ENCODE peak calls at places on chromosomes 5 and 9, in five cellular contexts. A is PC-3, L is HCT116, P is SK-N-SH, G is hepatocyte. B is an unnamed sample. For H3K4me1, the result is how much of the 10 kb centered on the place peaks cover.

GRCh38 chr5:68187268-68188055 is 28.1 kb upstream of the PIK3R1 start:
- DNase-seq in A (no peak), L (no peak), P (peak), G (peak), B (no peak)

GRCh38 chr5:141528401-141528984 is 39.6 kb downstream of the PCDHGC5 start:
- DNase-seq in A (no peak), L (no peak), P (no peak), G (no peak), B (no peak)

GRCh38 chr5:50606179-50606578 is 60.3 kb upstream of the PARP8 start:
- DNase-seq in A (no peak), L (no peak), P (no peak), G (no peak), B (no peak)

GRCh38 chr5:62720036-62720441 is 141.4 kb downstream of the LRRC70 start:
- DNase-seq in A (peak), L (peak), P (peak), G (peak), B (peak)

GRCh38 chr5:175201393-175201792 is 242.6 kb downstream of the DRD1 start:
- DNase-seq in A (no peak), L (no peak), P (no peak), G (no peak), B (no peak)

GRCh38 chr5:32098291-32098690 is 75.8 kb downstream of the GOLPH3 start:
- DNase-seq in A (no peak), L (no peak), P (peak), G (no peak), B (no peak)

GRCh38 chr5:162372265-162372664 is 304.7 kb downstream of the GABRG2 start:
- DNase-seq in A (no peak), L (no peak), P (no peak), G (no peak), B (no peak)

GRCh38 chr5:50958852-50959457 is 292.5 kb downstream of the PARP8 start:
- DNase-seq in A (peak), L (peak), P (peak), G (peak), B (peak)

GRCh38 chr9:4207881-4208615 is 91.8 kb downstream of the GLIS3 start:
- DNase-seq in A (no peak), L (no peak), P (no peak), G (no peak), B (no peak)

GRCh38 chr5:87009146-87009545 is 258.5 kb upstream of the RASA1 start:
- DNase-seq in A (no peak), L (no peak), P (no peak), G (no peak), B (no peak)

GRCh38 chr5:133691448-133691847 is 79.1 kb upstream of the FSTL4 start:
- DNase-seq in A (peak), L (no peak), P (no peak), G (no peak), B (no peak)

GRCh38 chr5:72956324-72957140 is 691 bp downstream of the FCHO2 start:
- DNase-seq in A (peak), L (no peak), P (peak), G (peak), B (peak)

GRCh38 chr5:57202811-57203210 is 29.0 kb downstream of the GPBP1 start:
- DNase-seq in A (no peak), L (no peak), P (no peak), G (no peak), B (no peak)

GRCh38 chr9:102185371-102185770 is 446.9 kb upstream of the GRIN3A start:
- DNase-seq in A (no peak), L (no peak), P (no peak), G (no peak), B (no peak)

GRCh38 chr5:2797981-2798380 is 46.5 kb upstream of the IRX2 start:
- DNase-seq in A (peak), L (no peak), P (no peak), G (no peak), B (no peak)

GRCh38 chr5:55903121-55903701 is 52.1 kb downstream of the IL31RA start:
- DNase-seq in A (no peak), L (no peak), P (no peak), G (no peak), B (no peak)

DNA sequence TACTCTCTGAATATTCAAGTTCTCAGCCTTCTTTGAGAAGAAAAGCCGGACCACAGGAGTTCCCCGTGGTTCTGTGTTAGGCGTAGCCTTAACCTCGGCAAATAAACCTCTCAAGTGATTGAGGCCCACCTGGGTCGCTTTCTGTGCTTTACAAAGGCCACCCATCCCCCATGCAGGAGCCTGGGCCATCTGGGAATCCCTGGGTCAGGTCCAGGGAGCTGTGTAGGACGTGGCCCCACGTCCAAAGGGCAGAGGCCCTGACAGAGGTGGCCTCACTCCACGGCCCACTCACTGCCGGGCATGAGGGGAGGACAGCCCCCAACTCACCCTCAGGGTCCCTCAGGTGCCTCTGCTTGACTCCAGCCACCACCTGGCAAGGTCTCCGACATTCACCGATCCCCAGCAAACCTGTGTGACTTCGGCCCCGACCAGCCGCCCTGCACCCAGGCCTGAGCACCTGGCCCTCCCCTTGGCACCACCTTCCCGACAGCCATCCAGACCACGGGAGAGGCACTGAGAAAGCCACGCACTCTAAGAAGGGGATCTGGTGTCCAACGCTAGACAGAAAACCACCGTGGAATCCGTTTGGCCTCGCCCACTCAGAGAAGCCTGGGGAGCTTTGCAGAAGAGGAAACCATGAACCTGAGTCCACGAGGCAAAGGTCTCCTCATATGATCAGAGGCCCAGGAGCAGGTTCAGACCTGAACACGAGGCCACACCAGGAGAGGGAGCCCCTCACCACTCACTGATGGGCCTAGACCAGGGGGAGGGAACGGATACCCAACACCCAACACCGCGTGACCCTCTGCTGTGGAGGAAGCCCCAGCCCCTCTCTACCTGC is 4.5 kb downstream of the SLC12A7 start:
- DNase-seq in A (no peak), L (no peak), P (no peak), G (peak), B (peak)
- H3K4me1 ChIP-seq in A (under half), L (under half), P (under half), G (half or more), B (under half)

GRCh38 chr9:72169185-72169584 is 19.9 kb downstream of the GDA start:
- DNase-seq in A (no peak), L (no peak), P (no peak), G (no peak), B (no peak)
- TF ChIP-seq CTCF in A (no peak), L (no peak), P (no peak), G (no peak), B (no peak)

GRCh38 chr5:135714126-135714894 is 120.2 kb upstream of the SLC25A48 start:
- DNase-seq in A (no peak), L (no peak), P (no peak), G (no peak), B (no peak)
- TF ChIP-seq EZH2phosphoT487 in A (no peak), L (no peak), P (no peak), G (no peak), B (no peak)

DNA sequence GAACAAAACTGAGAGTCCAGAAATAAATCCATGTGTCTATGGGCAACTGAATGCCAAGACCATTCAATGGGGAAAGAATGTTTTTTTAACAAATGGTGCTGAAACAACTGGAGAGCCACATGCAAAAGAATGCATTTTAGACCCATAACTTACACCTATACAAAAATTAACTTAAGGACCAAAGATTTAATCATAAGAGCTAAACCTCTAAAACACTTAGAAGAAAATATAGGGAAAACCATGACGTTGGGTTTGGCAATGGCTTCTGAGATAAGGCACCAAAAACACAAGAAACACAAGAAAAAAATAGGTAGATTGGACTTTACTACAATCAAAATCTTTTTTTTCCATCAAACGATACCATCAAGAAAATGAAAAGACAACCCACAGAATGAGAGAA is 48.4 kb upstream of the ANKRD33B start:
- DNase-seq in A (no peak), L (no peak), P (no peak), G (no peak), B (no peak)
- H3K4me1 ChIP-seq in A (under half), L (under half), P (under half), G (under half), B (under half)

GRCh38 chr9:122464633-122465567 is 12.8 kb downstream of the OR1J1 start:
- DNase-seq in A (peak), L (peak), P (peak), G (peak), B (peak)

GRCh38 chr9:122468735-122469134 is 9.0 kb downstream of the OR1J1 start:
- DNase-seq in A (no peak), L (no peak), P (no peak), G (no peak), B (no peak)

DNA sequence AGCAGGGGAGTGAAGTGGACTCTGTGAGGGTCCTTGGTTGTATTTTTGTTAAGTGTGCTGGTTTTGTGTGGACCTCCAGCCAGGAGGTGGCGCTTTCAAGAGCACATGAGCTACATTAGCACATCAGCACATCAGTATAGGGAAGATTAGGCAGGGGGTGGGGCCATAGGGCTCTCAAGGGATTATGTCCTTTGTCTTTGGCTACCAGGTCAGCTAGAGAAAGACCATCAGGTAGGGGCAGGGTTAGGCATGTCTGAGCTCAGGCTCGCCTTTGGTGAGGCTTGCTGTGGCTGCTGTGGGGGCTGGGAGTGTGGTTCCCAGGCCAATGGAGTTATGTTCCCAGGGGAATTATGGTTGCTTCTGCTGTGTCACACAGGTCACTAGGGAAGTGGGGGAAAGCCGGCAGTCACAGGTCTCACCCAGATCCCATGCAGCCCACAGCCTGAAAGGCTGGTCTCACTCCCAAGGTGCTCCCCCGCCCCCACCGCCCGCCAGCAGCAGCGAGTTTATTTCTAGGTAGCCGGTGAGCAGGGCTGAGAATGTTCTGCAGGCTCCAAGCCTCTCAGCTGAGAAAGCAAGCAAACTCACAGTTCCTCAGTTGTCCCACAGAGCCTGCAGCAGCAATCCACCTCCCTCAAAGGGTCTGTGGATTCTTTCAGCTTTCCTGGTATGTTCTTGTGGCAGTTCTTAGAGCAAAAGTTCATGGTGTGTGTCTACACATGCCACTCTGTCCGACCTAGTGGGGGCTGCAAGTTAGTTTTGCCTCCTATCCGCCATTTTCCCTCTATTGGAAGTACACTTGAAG is 13.7 kb downstream of the OR1J1 start:
- DNase-seq in A (peak), L (peak), P (peak), G (no peak), B (peak)
- TF ChIP-seq CTCF in A (peak), L (peak), P (peak), G (no peak), B (peak)